ENCODE peak calls at places on chromosomes 13 and 19, in seven cellular contexts. One of them, this sample, is unnamed.

GRCh38 chr19:4971424-4971793 is 2.5 kb downstream of the KDM4B start:
- ATAC-seq in activated naive CD4-positive, alpha-beta T cell treated with anti-CD3 and anti-CD28 coated beads, Interleukin-2, amount 50 U/mL, for 72 hours: no peak
- ATAC-seq in GM12878: peak
- ATAC-seq in activated CD8-positive, alpha-beta T cell treated with anti-CD3 and anti-CD28 coated beads, Interleukin-2, amount 10 ng/mL, durations not matched to agents 7 days and 5 days: no peak
- ATAC-seq in lung: no peak
- ATAC-seq in Right ventricle myocardium superior: peak
- ATAC-seq in activated CD8-positive, alpha-beta memory T cell treated with anti-CD3 and anti-CD28 coated beads, Interleukin-2, amount 10 ng/mL, durations not matched to agents 7 days and 5 days: no peak
- ATAC-seq in this sample: no peak

GRCh38 chr13:30559274-30559673 is 58.4 kb upstream of the USPL1 start:
- ATAC-seq in activated naive CD4-positive, alpha-beta T cell treated with anti-CD3 and anti-CD28 coated beads, Interleukin-2, amount 50 U/mL, for 72 hours: no peak
- ATAC-seq in GM12878: no peak
- ATAC-seq in activated CD8-positive, alpha-beta T cell treated with anti-CD3 and anti-CD28 coated beads, Interleukin-2, amount 10 ng/mL, durations not matched to agents 7 days and 5 days: no peak
- ATAC-seq in lung: no peak
- ATAC-seq in Right ventricle myocardium superior: no peak
- ATAC-seq in activated CD8-positive, alpha-beta memory T cell treated with anti-CD3 and anti-CD28 coated beads, Interleukin-2, amount 10 ng/mL, durations not matched to agents 7 days and 5 days: no peak
- ATAC-seq in this sample: no peak

GRCh38 chr13:18991054-18991453 is 190.6 kb downstream of the TUBA3C start:
- ATAC-seq in activated naive CD4-positive, alpha-beta T cell treated with anti-CD3 and anti-CD28 coated beads, Interleukin-2, amount 50 U/mL, for 72 hours: no peak
- ATAC-seq in GM12878: no peak
- ATAC-seq in activated CD8-positive, alpha-beta T cell treated with anti-CD3 and anti-CD28 coated beads, Interleukin-2, amount 10 ng/mL, durations not matched to agents 7 days and 5 days: no peak
- ATAC-seq in lung: no peak
- ATAC-seq in Right ventricle myocardium superior: no peak
- ATAC-seq in activated CD8-positive, alpha-beta memory T cell treated with anti-CD3 and anti-CD28 coated beads, Interleukin-2, amount 10 ng/mL, durations not matched to agents 7 days and 5 days: no peak
- ATAC-seq in this sample: no peak

GRCh38 chr13:35881360-35881759 is 249.8 kb downstream of the DCLK1 start:
- ATAC-seq in activated naive CD4-positive, alpha-beta T cell treated with anti-CD3 and anti-CD28 coated beads, Interleukin-2, amount 50 U/mL, for 72 hours: no peak
- ATAC-seq in GM12878: no peak
- ATAC-seq in activated CD8-positive, alpha-beta T cell treated with anti-CD3 and anti-CD28 coated beads, Interleukin-2, amount 10 ng/mL, durations not matched to agents 7 days and 5 days: no peak
- ATAC-seq in lung: no peak
- ATAC-seq in Right ventricle myocardium superior: no peak
- ATAC-seq in activated CD8-positive, alpha-beta memory T cell treated with anti-CD3 and anti-CD28 coated beads, Interleukin-2, amount 10 ng/mL, durations not matched to agents 7 days and 5 days: no peak
- ATAC-seq in this sample: no peak

GRCh38 chr13:102571075-102571474 is 25.7 kb upstream of the TPP2 start:
- ATAC-seq in activated naive CD4-positive, alpha-beta T cell treated with anti-CD3 and anti-CD28 coated beads, Interleukin-2, amount 50 U/mL, for 72 hours: no peak
- ATAC-seq in GM12878: no peak
- ATAC-seq in activated CD8-positive, alpha-beta T cell treated with anti-CD3 and anti-CD28 coated beads, Interleukin-2, amount 10 ng/mL, durations not matched to agents 7 days and 5 days: no peak
- ATAC-seq in lung: no peak
- ATAC-seq in Right ventricle myocardium superior: no peak
- ATAC-seq in activated CD8-positive, alpha-beta memory T cell treated with anti-CD3 and anti-CD28 coated beads, Interleukin-2, amount 10 ng/mL, durations not matched to agents 7 days and 5 days: no peak
- ATAC-seq in this sample: no peak

GRCh38 chr13:25406377-25406776 is 34.6 kb downstream of the ATP8A2 start:
- ATAC-seq in activated naive CD4-positive, alpha-beta T cell treated with anti-CD3 and anti-CD28 coated beads, Interleukin-2, amount 50 U/mL, for 72 hours: no peak
- ATAC-seq in GM12878: peak
- ATAC-seq in activated CD8-positive, alpha-beta T cell treated with anti-CD3 and anti-CD28 coated beads, Interleukin-2, amount 10 ng/mL, durations not matched to agents 7 days and 5 days: no peak
- ATAC-seq in lung: no peak
- ATAC-seq in Right ventricle myocardium superior: no peak
- ATAC-seq in activated CD8-positive, alpha-beta memory T cell treated with anti-CD3 and anti-CD28 coated beads, Interleukin-2, amount 10 ng/mL, durations not matched to agents 7 days and 5 days: no peak
- ATAC-seq in this sample: no peak

GRCh38 chr19:8576273-8576993 is 809 bp downstream of the MYO1F start:
- ATAC-seq in activated naive CD4-positive, alpha-beta T cell treated with anti-CD3 and anti-CD28 coated beads, Interleukin-2, amount 50 U/mL, for 72 hours: peak
- ATAC-seq in GM12878: peak
- ATAC-seq in activated CD8-positive, alpha-beta T cell treated with anti-CD3 and anti-CD28 coated beads, Interleukin-2, amount 10 ng/mL, durations not matched to agents 7 days and 5 days: peak
- ATAC-seq in lung: no peak
- ATAC-seq in Right ventricle myocardium superior: peak
- ATAC-seq in activated CD8-positive, alpha-beta memory T cell treated with anti-CD3 and anti-CD28 coated beads, Interleukin-2, amount 10 ng/mL, durations not matched to agents 7 days and 5 days: peak
- ATAC-seq in this sample: no peak

GRCh38 chr19:47132522-47132852 is 1.9 kb downstream of the SAE1 start:
- ATAC-seq in activated naive CD4-positive, alpha-beta T cell treated with anti-CD3 and anti-CD28 coated beads, Interleukin-2, amount 50 U/mL, for 72 hours: no peak
- ATAC-seq in GM12878: no peak
- ATAC-seq in activated CD8-positive, alpha-beta T cell treated with anti-CD3 and anti-CD28 coated beads, Interleukin-2, amount 10 ng/mL, durations not matched to agents 7 days and 5 days: no peak
- ATAC-seq in lung: no peak
- ATAC-seq in Right ventricle myocardium superior: no peak
- ATAC-seq in activated CD8-positive, alpha-beta memory T cell treated with anti-CD3 and anti-CD28 coated beads, Interleukin-2, amount 10 ng/mL, durations not matched to agents 7 days and 5 days: no peak
- ATAC-seq in this sample: no peak

GRCh38 chr19:48147597-48148175 is 22.5 kb downstream of the LIG1 start:
- ATAC-seq in activated naive CD4-positive, alpha-beta T cell treated with anti-CD3 and anti-CD28 coated beads, Interleukin-2, amount 50 U/mL, for 72 hours: peak
- ATAC-seq in GM12878: no peak
- ATAC-seq in activated CD8-positive, alpha-beta T cell treated with anti-CD3 and anti-CD28 coated beads, Interleukin-2, amount 10 ng/mL, durations not matched to agents 7 days and 5 days: no peak
- ATAC-seq in lung: no peak
- ATAC-seq in Right ventricle myocardium superior: no peak
- ATAC-seq in activated CD8-positive, alpha-beta memory T cell treated with anti-CD3 and anti-CD28 coated beads, Interleukin-2, amount 10 ng/mL, durations not matched to agents 7 days and 5 days: no peak
- ATAC-seq in this sample: no peak

GRCh38 chr19:15836345-15836594 is 20.8 kb upstream of the OR10H1 start:
- ATAC-seq in activated naive CD4-positive, alpha-beta T cell treated with anti-CD3 and anti-CD28 coated beads, Interleukin-2, amount 50 U/mL, for 72 hours: peak
- ATAC-seq in GM12878: peak
- ATAC-seq in activated CD8-positive, alpha-beta T cell treated with anti-CD3 and anti-CD28 coated beads, Interleukin-2, amount 10 ng/mL, durations not matched to agents 7 days and 5 days: peak
- ATAC-seq in lung: peak
- ATAC-seq in Right ventricle myocardium superior: peak
- ATAC-seq in activated CD8-positive, alpha-beta memory T cell treated with anti-CD3 and anti-CD28 coated beads, Interleukin-2, amount 10 ng/mL, durations not matched to agents 7 days and 5 days: no peak
- ATAC-seq in this sample: no peak

GRCh38 chr19:19636573-19636972 is 6.9 kb downstream of the GMIP start:
- ATAC-seq in activated naive CD4-positive, alpha-beta T cell treated with anti-CD3 and anti-CD28 coated beads, Interleukin-2, amount 50 U/mL, for 72 hours: no peak
- ATAC-seq in GM12878: no peak
- ATAC-seq in activated CD8-positive, alpha-beta T cell treated with anti-CD3 and anti-CD28 coated beads, Interleukin-2, amount 10 ng/mL, durations not matched to agents 7 days and 5 days: no peak
- ATAC-seq in lung: no peak
- ATAC-seq in Right ventricle myocardium superior: no peak
- ATAC-seq in activated CD8-positive, alpha-beta memory T cell treated with anti-CD3 and anti-CD28 coated beads, Interleukin-2, amount 10 ng/mL, durations not matched to agents 7 days and 5 days: no peak
- ATAC-seq in this sample: no peak

GRCh38 chr13:48457578-48458242 is 44.8 kb upstream of the LPAR6 start:
- ATAC-seq in activated naive CD4-positive, alpha-beta T cell treated with anti-CD3 and anti-CD28 coated beads, Interleukin-2, amount 50 U/mL, for 72 hours: no peak
- ATAC-seq in GM12878: no peak
- ATAC-seq in activated CD8-positive, alpha-beta T cell treated with anti-CD3 and anti-CD28 coated beads, Interleukin-2, amount 10 ng/mL, durations not matched to agents 7 days and 5 days: no peak
- ATAC-seq in lung: no peak
- ATAC-seq in Right ventricle myocardium superior: no peak
- ATAC-seq in activated CD8-positive, alpha-beta memory T cell treated with anti-CD3 and anti-CD28 coated beads, Interleukin-2, amount 10 ng/mL, durations not matched to agents 7 days and 5 days: no peak
- ATAC-seq in this sample: no peak

GRCh38 chr13:81487151-81487550 is 1146.2 kb upstream of the SPRY2 start:
- ATAC-seq in activated naive CD4-positive, alpha-beta T cell treated with anti-CD3 and anti-CD28 coated beads, Interleukin-2, amount 50 U/mL, for 72 hours: no peak
- ATAC-seq in GM12878: peak
- ATAC-seq in activated CD8-positive, alpha-beta T cell treated with anti-CD3 and anti-CD28 coated beads, Interleukin-2, amount 10 ng/mL, durations not matched to agents 7 days and 5 days: no peak
- ATAC-seq in lung: no peak
- ATAC-seq in Right ventricle myocardium superior: no peak
- ATAC-seq in activated CD8-positive, alpha-beta memory T cell treated with anti-CD3 and anti-CD28 coated beads, Interleukin-2, amount 10 ng/mL, durations not matched to agents 7 days and 5 days: no peak
- ATAC-seq in this sample: no peak

GRCh38 chr19:2227415-2228156 is 8.5 kb downstream of the PLEKHJ1 start:
- ATAC-seq in activated naive CD4-positive, alpha-beta T cell treated with anti-CD3 and anti-CD28 coated beads, Interleukin-2, amount 50 U/mL, for 72 hours: no peak
- ATAC-seq in GM12878: peak
- ATAC-seq in activated CD8-positive, alpha-beta T cell treated with anti-CD3 and anti-CD28 coated beads, Interleukin-2, amount 10 ng/mL, durations not matched to agents 7 days and 5 days: no peak
- ATAC-seq in lung: no peak
- ATAC-seq in Right ventricle myocardium superior: no peak
- ATAC-seq in activated CD8-positive, alpha-beta memory T cell treated with anti-CD3 and anti-CD28 coated beads, Interleukin-2, amount 10 ng/mL, durations not matched to agents 7 days and 5 days: no peak
- ATAC-seq in this sample: no peak

GRCh38 chr19:48962029-48962848 is 2.9 kb upstream of the FTL start:
- ATAC-seq in activated naive CD4-positive, alpha-beta T cell treated with anti-CD3 and anti-CD28 coated beads, Interleukin-2, amount 50 U/mL, for 72 hours: peak
- ATAC-seq in GM12878: peak
- ATAC-seq in activated CD8-positive, alpha-beta T cell treated with anti-CD3 and anti-CD28 coated beads, Interleukin-2, amount 10 ng/mL, durations not matched to agents 7 days and 5 days: peak
- ATAC-seq in lung: no peak
- ATAC-seq in Right ventricle myocardium superior: no peak
- ATAC-seq in activated CD8-positive, alpha-beta memory T cell treated with anti-CD3 and anti-CD28 coated beads, Interleukin-2, amount 10 ng/mL, durations not matched to agents 7 days and 5 days: peak
- ATAC-seq in this sample: no peak

GRCh38 chr13:113890758-113891480 is 27.0 kb upstream of the GAS6 start:
- ATAC-seq in activated naive CD4-positive, alpha-beta T cell treated with anti-CD3 and anti-CD28 coated beads, Interleukin-2, amount 50 U/mL, for 72 hours: no peak
- ATAC-seq in GM12878: no peak
- ATAC-seq in activated CD8-positive, alpha-beta T cell treated with anti-CD3 and anti-CD28 coated beads, Interleukin-2, amount 10 ng/mL, durations not matched to agents 7 days and 5 days: no peak
- ATAC-seq in lung: no peak
- ATAC-seq in Right ventricle myocardium superior: no peak
- ATAC-seq in activated CD8-positive, alpha-beta memory T cell treated with anti-CD3 and anti-CD28 coated beads, Interleukin-2, amount 10 ng/mL, durations not matched to agents 7 days and 5 days: no peak
- ATAC-seq in this sample: no peak

GRCh38 chr13:110902370-110902769 is 12.5 kb downstream of the ANKRD10 start:
- ATAC-seq in activated naive CD4-positive, alpha-beta T cell treated with anti-CD3 and anti-CD28 coated beads, Interleukin-2, amount 50 U/mL, for 72 hours: no peak
- ATAC-seq in GM12878: no peak
- ATAC-seq in activated CD8-positive, alpha-beta T cell treated with anti-CD3 and anti-CD28 coated beads, Interleukin-2, amount 10 ng/mL, durations not matched to agents 7 days and 5 days: no peak
- ATAC-seq in lung: no peak
- ATAC-seq in Right ventricle myocardium superior: no peak
- ATAC-seq in activated CD8-positive, alpha-beta memory T cell treated with anti-CD3 and anti-CD28 coated beads, Interleukin-2, amount 10 ng/mL, durations not matched to agents 7 days and 5 days: no peak
- ATAC-seq in this sample: no peak

GRCh38 chr19:41377977-41378707 is 1.8 kb downstream of the TMEM91 start:
- ATAC-seq in activated naive CD4-positive, alpha-beta T cell treated with anti-CD3 and anti-CD28 coated beads, Interleukin-2, amount 50 U/mL, for 72 hours: peak
- ATAC-seq in GM12878: peak
- ATAC-seq in activated CD8-positive, alpha-beta T cell treated with anti-CD3 and anti-CD28 coated beads, Interleukin-2, amount 10 ng/mL, durations not matched to agents 7 days and 5 days: peak
- ATAC-seq in lung: no peak
- ATAC-seq in Right ventricle myocardium superior: no peak
- ATAC-seq in activated CD8-positive, alpha-beta memory T cell treated with anti-CD3 and anti-CD28 coated beads, Interleukin-2, amount 10 ng/mL, durations not matched to agents 7 days and 5 days: peak
- ATAC-seq in this sample: no peak

GRCh38 chr19:45884682-45885555 is 1.0 kb downstream of the IRF2BP1 start:
- ATAC-seq in activated naive CD4-positive, alpha-beta T cell treated with anti-CD3 and anti-CD28 coated beads, Interleukin-2, amount 50 U/mL, for 72 hours: no peak
- ATAC-seq in GM12878: peak
- ATAC-seq in activated CD8-positive, alpha-beta T cell treated with anti-CD3 and anti-CD28 coated beads, Interleukin-2, amount 10 ng/mL, durations not matched to agents 7 days and 5 days: no peak
- ATAC-seq in lung: no peak
- ATAC-seq in Right ventricle myocardium superior: no peak
- ATAC-seq in activated CD8-positive, alpha-beta memory T cell treated with anti-CD3 and anti-CD28 coated beads, Interleukin-2, amount 10 ng/mL, durations not matched to agents 7 days and 5 days: no peak
- ATAC-seq in this sample: no peak

GRCh38 chr19:35011091-35011689 is 11.1 kb downstream of the GRAMD1A start:
- ATAC-seq in activated naive CD4-positive, alpha-beta T cell treated with anti-CD3 and anti-CD28 coated beads, Interleukin-2, amount 50 U/mL, for 72 hours: no peak
- ATAC-seq in GM12878: no peak
- ATAC-seq in activated CD8-positive, alpha-beta T cell treated with anti-CD3 and anti-CD28 coated beads, Interleukin-2, amount 10 ng/mL, durations not matched to agents 7 days and 5 days: no peak
- ATAC-seq in lung: no peak
- ATAC-seq in Right ventricle myocardium superior: no peak
- ATAC-seq in activated CD8-positive, alpha-beta memory T cell treated with anti-CD3 and anti-CD28 coated beads, Interleukin-2, amount 10 ng/mL, durations not matched to agents 7 days and 5 days: peak
- ATAC-seq in this sample: no peak

GRCh38 chr19:5667751-5668271 is 12.5 kb downstream of the MICOS13 start:
- ATAC-seq in activated naive CD4-positive, alpha-beta T cell treated with anti-CD3 and anti-CD28 coated beads, Interleukin-2, amount 50 U/mL, for 72 hours: peak
- ATAC-seq in GM12878: no peak
- ATAC-seq in activated CD8-positive, alpha-beta T cell treated with anti-CD3 and anti-CD28 coated beads, Interleukin-2, amount 10 ng/mL, durations not matched to agents 7 days and 5 days: no peak
- ATAC-seq in lung: no peak
- ATAC-seq in Right ventricle myocardium superior: no peak
- ATAC-seq in activated CD8-positive, alpha-beta memory T cell treated with anti-CD3 and anti-CD28 coated beads, Interleukin-2, amount 10 ng/mL, durations not matched to agents 7 days and 5 days: no peak
- ATAC-seq in this sample: no peak

This sample was measured in gastroesophageal sphincter.